ENCODE peak calls at places on chromosome 15, in nine cellular contexts. I is HL-60, R is pancreas, W is psoas muscle, G is fibroblast of lung, T is lower lobe of right lung, O is stomach, L is colonic mucosa, Y is H9. Z is an unnamed sample.

GRCh38 chr15:71627188-71627587 is 183.2 kb upstream of the NR2E3 start:
- DNase-seq in I (no peak), R (no peak), W (no peak), G (no peak), T (no peak), O (no peak), L (no peak), Y (no peak), Z (no peak)

GRCh38 chr15:50126072-50126471 is 7.0 kb upstream of the ATP8B4 start:
- DNase-seq in I (no peak), R (no peak), W (no peak), G (no peak), T (no peak), O (no peak), L (no peak), Y (no peak), Z (no peak)

GRCh38 chr15:81575436-81576123 is 201.6 kb upstream of the TMC3 start:
- DNase-seq in I (no peak), R (no peak), W (no peak), G (no peak), T (no peak), O (no peak), L (no peak), Y (no peak), Z (no peak)

GRCh38 chr15:77276096-77276495 is 143.8 kb downstream of the PEAK1 start:
- DNase-seq in I (no peak), R (no peak), W (no peak), G (no peak), T (no peak), O (no peak), L (no peak), Y (no peak), Z (no peak)

GRCh38 chr15:101795455-101795854 is 7.9 kb upstream of the OR4F6 start:
- DNase-seq in I (no peak), R (no peak), W (no peak), G (peak; percentile 90), T (no peak), O (no peak), L (no peak), Y (no peak), Z (no peak)

GRCh38 chr15:42050484-42051255 is 29.8 kb upstream of the PLA2G4E start:
- DNase-seq in I (no peak), R (no peak), W (no peak), G (no peak), T (no peak), O (no peak), L (no peak), Y (no peak), Z (no peak)

GRCh38 chr15:91385301-91385700 is 285.2 kb downstream of the SV2B start:
- DNase-seq in I (no peak), R (no peak), W (no peak), G (peak; percentile 95), T (no peak), O (no peak), L (no peak), Y (no peak), Z (no peak)

GRCh38 chr15:43469867-43470266 is 23.1 kb downstream of the TP53BP1 start:
- DNase-seq in I (no peak), R (no peak), W (no peak), G (peak; percentile 90), T (no peak), O (no peak), L (no peak), Y (no peak), Z (no peak)

GRCh38 chr15:101388046-101388445 is 93.0 kb upstream of the SNRPA1 start:
- DNase-seq in I (no peak), R (no peak), W (no peak), G (no peak), T (no peak), O (no peak), L (no peak), Y (no peak), Z (peak; percentile 20)

GRCh38 chr15:65300924-65301441 is 3.5 kb upstream of the RNU5B-1 start:
- DNase-seq in I (no peak), R (no peak), W (no peak), G (no peak), T (no peak), O (no peak), L (no peak), Y (peak; percentile 80), Z (no peak)

GRCh38 chr15:73632670-73633058 is 525 bp downstream of the NPTN start:
- DNase-seq in I (no peak), R (peak; percentile 27), W (no peak), G (no peak), T (peak; percentile 66), O (peak; percentile 26), L (no peak), Y (no peak), Z (no peak)

GRCh38 chr15:32671339-32672325 is 30.1 kb downstream of the SCG5 start:
- DNase-seq in I (no peak), R (no peak), W (no peak), G (peak; percentile 59), T (no peak), O (no peak), L (no peak), Y (no peak), Z (no peak)

GRCh38 chr15:81288040-81288439 is 35.9 kb downstream of the STARD5 start:
- DNase-seq in I (no peak), R (no peak), W (no peak), G (no peak), T (no peak), O (no peak), L (no peak), Y (no peak), Z (no peak)

GRCh38 chr15:60557157-60557556 is 78.2 kb upstream of the ICE2 start:
- DNase-seq in I (no peak), R (no peak), W (no peak), G (no peak), T (no peak), O (no peak), L (no peak), Y (no peak), Z (no peak)

GRCh38 chr15:90838066-90838465 is 30.3 kb upstream of the FURIN start:
- DNase-seq in I (no peak), R (no peak), W (no peak), G (no peak), T (no peak), O (no peak), L (no peak), Y (no peak), Z (no peak)

GRCh38 chr15:88657326-88658069 is 18.7 kb downstream of the ISG20 start:
- DNase-seq in I (no peak), R (peak; percentile 27), W (no peak), G (peak; percentile 36), T (no peak), O (peak; percentile 49), L (no peak), Y (peak; percentile 64), Z (peak; percentile 71)

GRCh38 chr15:72515591-72516389 is 41.7 kb downstream of the ARIH1 start:
- DNase-seq in I (no peak), R (no peak), W (no peak), G (peak; percentile 71), T (no peak), O (no peak), L (no peak), Y (no peak), Z (no peak)

GRCh38 chr15:58755956-58756355 is 6.4 kb upstream of the ADAM10 start:
- DNase-seq in I (no peak), R (no peak), W (no peak), G (no peak), T (no peak), O (no peak), L (no peak), Y (no peak), Z (no peak)

GRCh38 chr15:55588070-55588817 is at the start of gene PYGO1:
- DNase-seq in I (no peak), R (peak; percentile 42), W (peak; percentile 83), G (peak; percentile 74), T (peak; percentile 72), O (peak; percentile 48), L (peak; percentile 28), Y (peak; percentile 62), Z (peak; percentile 49)
- H3K27ac ChIP-seq in I (no peak within 1 kb of the TSS), R (no peak within 1 kb of the TSS), W (peak within 1 kb of the TSS; percentile 96), G (peak within 1 kb of the TSS; percentile 66), T (peak within 1 kb of the TSS; percentile 71), O (peak within 1 kb of the TSS; percentile 72), L (peak within 1 kb of the TSS; percentile 57), Y (no peak within 1 kb of the TSS), Z (peak within 1 kb of the TSS; percentile 93)

GRCh38 chr15:93019091-93019490 is 69.9 kb downstream of the RGMA start:
- DNase-seq in I (no peak), R (no peak), W (no peak), G (no peak), T (no peak), O (no peak), L (no peak), Y (no peak), Z (no peak)

GRCh38 chr15:93020976-93021772 is 67.8 kb downstream of the RGMA start:
- DNase-seq in I (no peak), R (no peak), W (no peak), G (no peak), T (no peak), O (no peak), L (no peak), Y (no peak), Z (no peak)

GRCh38 chr15:93019971-93020370 is 69.0 kb downstream of the RGMA start:
- DNase-seq in I (no peak), R (no peak), W (no peak), G (no peak), T (no peak), O (no peak), L (no peak), Y (no peak), Z (peak; percentile 63)

GRCh38 chr15:93017521-93017920 is 71.5 kb downstream of the RGMA start:
- DNase-seq in I (no peak), R (no peak), W (no peak), G (no peak), T (no peak), O (no peak), L (no peak), Y (no peak), Z (no peak)

DNA sequence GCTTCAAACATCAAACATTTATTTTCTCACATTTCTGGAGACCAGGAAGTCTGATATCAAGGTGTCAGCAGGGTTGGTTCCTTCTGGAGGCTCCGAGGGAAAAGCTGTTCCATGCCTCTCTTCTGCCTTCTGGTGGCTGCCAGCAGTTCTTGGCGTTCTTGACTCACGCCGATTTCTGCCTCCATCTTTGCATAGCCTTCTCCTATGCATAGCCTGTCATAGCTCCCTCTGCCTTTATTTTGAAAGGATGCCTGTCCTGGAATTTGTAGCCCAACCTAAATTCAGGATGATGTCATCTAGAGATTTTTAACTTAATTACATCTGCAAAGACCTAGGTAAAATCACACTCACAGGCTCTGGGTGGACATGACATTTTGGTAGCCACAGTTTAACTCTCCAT is 70.4 kb downstream of the RGMA start:
- DNase-seq in I (no peak), R (no peak), W (no peak), G (no peak), T (no peak), O (no peak), L (no peak), Y (no peak), Z (no peak)
- TF ChIP-seq CTCF in I (no peak), R (no peak), W (peak; percentile 39), G (peak; percentile 33), T (no peak), O (peak; percentile 8), L (no peak), Y (peak; percentile 52), Z (no peak)

GRCh38 chr15:78750566-78750965 is 60.7 kb downstream of the ADAMTS7 start:
- DNase-seq in I (no peak), R (no peak), W (peak; percentile 80), G (no peak), T (no peak), O (no peak), L (peak; percentile 11), Y (no peak), Z (no peak)
- H3K27ac ChIP-seq in I (no peak overlapping the region), R (no peak overlapping the region), W (peak overlapping the region; percentile 82), G (no peak overlapping the region), T (no peak overlapping the region), O (peak overlapping the region; percentile 1), L (no peak overlapping the region), Y (no peak overlapping the region), Z (peak overlapping the region; percentile 24)

GRCh38 chr15:38251726-38252480 is 733 bp upstream of the SPRED1 start:
- DNase-seq in I (peak; percentile 93), R (peak; percentile 88), W (peak; percentile 94), G (peak; percentile 100), T (peak; percentile 92), O (peak; percentile 83), L (peak; percentile 91), Y (peak; percentile 95), Z (peak; percentile 94)
- TF ChIP-seq CTCF in I (no peak), R (no peak), W (no peak), G (no peak), T (no peak), O (no peak), L (no peak), Y (no peak), Z (no peak)